ENCODE peak calls at places on chromosomes 2 and 18, in ten cellular contexts. J is ELR, G is astrocyte of the spinal cord, Z is GDM1, L is AML-193, A is germinal center, O is A549, V is NCI-H69, Y is NB4, C is HCT116. U is an unnamed sample.

GRCh38 chr2:12325806-12326205 is 390.9 kb upstream of the TRIB2 start:
- DNase-seq in J (peak), G (peak), Z (no peak), L (no peak), A (no peak), O (no peak), V (no peak), Y (peak), C (no peak), U (peak)

GRCh38 chr18:60446821-60447220 is 74.2 kb upstream of the MC4R start:
- DNase-seq in J (no peak), G (peak), Z (no peak), L (no peak), A (no peak), O (no peak), V (peak), Y (no peak), C (no peak), U (no peak)

GRCh38 chr18:32420084-32420483 is 50.6 kb downstream of the GAREM1 start:
- DNase-seq in J (no peak), G (no peak), Z (no peak), L (no peak), A (no peak), O (no peak), V (no peak), Y (no peak), C (no peak), U (no peak)

GRCh38 chr2:95346738-95347671 is 49.9 kb downstream of the KCNIP3 start:
- DNase-seq in J (peak), G (no peak), Z (no peak), L (no peak), A (no peak), O (peak), V (no peak), Y (no peak), C (no peak), U (no peak)

GRCh38 chr2:240704651-240705050 is 13.0 kb downstream of the AQP12A start:
- DNase-seq in J (no peak), G (no peak), Z (no peak), L (no peak), A (no peak), O (no peak), V (no peak), Y (no peak), C (no peak), U (no peak)

GRCh38 chr2:134167015-134167414 is 86.9 kb upstream of the MGAT5 start:
- DNase-seq in J (no peak), G (peak), Z (no peak), L (no peak), A (no peak), O (no peak), V (peak), Y (no peak), C (peak), U (peak)

GRCh38 chr2:234286118-234286598 is 210.7 kb downstream of the ARL4C start:
- DNase-seq in J (peak), G (peak), Z (no peak), L (no peak), A (no peak), O (no peak), V (no peak), Y (no peak), C (no peak), U (no peak)

GRCh38 chr2:130729311-130730299 is 735 bp downstream of the GPR148 start:
- DNase-seq in J (no peak), G (no peak), Z (no peak), L (no peak), A (no peak), O (no peak), V (peak), Y (no peak), C (no peak), U (no peak)

GRCh38 chr2:69231760-69232277 is 155.2 kb downstream of the GFPT1 start:
- DNase-seq in J (no peak), G (no peak), Z (no peak), L (no peak), A (no peak), O (no peak), V (no peak), Y (peak), C (no peak), U (no peak)

GRCh38 chr18:2515908-2516625 is 55.2 kb downstream of the METTL4 start:
- DNase-seq in J (peak), G (peak), Z (no peak), L (peak), A (no peak), O (peak), V (peak), Y (peak), C (peak), U (peak)

GRCh38 chr2:120578576-120579352 is 156.9 kb upstream of the GLI2 start:
- DNase-seq in J (no peak), G (no peak), Z (no peak), L (no peak), A (no peak), O (no peak), V (no peak), Y (peak), C (no peak), U (no peak)

GRCh38 chr2:138964413-138964812 is 184.2 kb upstream of the NXPH2 start:
- DNase-seq in J (no peak), G (no peak), Z (no peak), L (no peak), A (no peak), O (no peak), V (peak), Y (no peak), C (no peak), U (no peak)

GRCh38 chr2:159209341-159210306 is 76.9 kb downstream of the WDSUB1 start:
- DNase-seq in J (no peak), G (no peak), Z (no peak), L (no peak), A (no peak), O (no peak), V (no peak), Y (no peak), C (no peak), U (no peak)

GRCh38 chr18:8947576-8947975 is 154.9 kb upstream of the NDUFV2 start:
- DNase-seq in J (peak), G (peak), Z (no peak), L (no peak), A (no peak), O (no peak), V (peak), Y (no peak), C (no peak), U (no peak)

GRCh38 chr2:36489296-36489695 is 108.7 kb downstream of the FEZ2 start:
- DNase-seq in J (peak), G (peak), Z (no peak), L (no peak), A (no peak), O (no peak), V (no peak), Y (no peak), C (no peak), U (no peak)

GRCh38 chr2:223383315-223383714 is 218.8 kb downstream of the SCG2 start:
- DNase-seq in J (no peak), G (peak), Z (no peak), L (no peak), A (no peak), O (no peak), V (no peak), Y (no peak), C (no peak), U (no peak)

GRCh38 chr2:47161475-47161874 is 6.4 kb upstream of the STPG4 start:
- DNase-seq in J (no peak), G (no peak), Z (no peak), L (no peak), A (no peak), O (no peak), V (no peak), Y (no peak), C (no peak), U (no peak)